ENCODE peak calls at places on chromosomes 2 and 18, in five cellular contexts. O, D, W, F and Z are unnamed samples.

GRCh38 chr2:108315408-108316193 is 26.9 kb downstream of the SULT1C2 start:
- DNase-seq in O (no peak), D (no peak), W (no peak), F (no peak), Z (no peak)

GRCh38 chr2:218807626-218808025 is 24.0 kb downstream of the PRKAG3 start:
- DNase-seq in O (no peak), D (no peak), W (no peak), F (peak), Z (no peak)

GRCh38 chr18:66749030-66749429 is 145.1 kb upstream of the CDH19 start:
- DNase-seq in O (no peak), D (no peak), W (no peak), F (no peak), Z (no peak)

GRCh38 chr2:174779361-174779928 is 15.2 kb upstream of the CHRNA1 start:
- DNase-seq in O (no peak), D (no peak), W (no peak), F (peak), Z (no peak)

GRCh38 chr2:127810156-127810636 is 775 bp downstream of the WDR33 start:
- DNase-seq in O (no peak), D (no peak), W (no peak), F (peak), Z (no peak)

GRCh38 chr2:199424160-199424559 is 33.6 kb downstream of the SATB2 start:
- DNase-seq in O (no peak), D (no peak), W (no peak), F (no peak), Z (no peak)

GRCh38 chr18:37396981-37397720 is 168.4 kb downstream of the CELF4 start:
- DNase-seq in O (no peak), D (no peak), W (no peak), F (peak), Z (no peak)

GRCh38 chr2:81389203-81389602 is 1084.7 kb upstream of the LRRTM1 start:
- DNase-seq in O (no peak), D (peak), W (no peak), F (no peak), Z (peak)

GRCh38 chr18:52280702-52281101 is 59.3 kb upstream of the DCC start:
- DNase-seq in O (no peak), D (no peak), W (no peak), F (no peak), Z (no peak)

GRCh38 chr2:179264238-179265081 is at the start of gene SESTD1:
- DNase-seq in O (no peak), D (peak), W (peak), F (peak), Z (peak)

GRCh38 chr2:127014630-127015029 is 92.3 kb downstream of the BIN1 start:
- DNase-seq in O (no peak), D (no peak), W (no peak), F (peak), Z (no peak)

GRCh38 chr18:7740815-7741214 is 173.7 kb downstream of the PTPRM start:
- DNase-seq in O (no peak), D (no peak), W (no peak), F (peak), Z (no peak)

GRCh38 chr18:27712066-27712465 is 464.9 kb downstream of the CDH2 start:
- DNase-seq in O (no peak), D (no peak), W (no peak), F (no peak), Z (no peak)

GRCh38 chr2:24566630-24567029 is 75.6 kb downstream of the NCOA1 start:
- DNase-seq in O (no peak), D (no peak), W (no peak), F (no peak), Z (no peak)

GRCh38 chr2:72770879-72771461 is 54.9 kb downstream of the EXOC6B start:
- DNase-seq in O (no peak), D (peak), W (peak), F (peak), Z (peak)

GRCh38 chr2:35846-36245 is 10.5 kb downstream of the FAM110C start:
- DNase-seq in O (no peak), D (no peak), W (no peak), F (no peak), Z (no peak)

GRCh38 chr2:95729556-95729955 is 137.8 kb downstream of the TRIM43 start:
- DNase-seq in O (no peak), D (no peak), W (no peak), F (no peak), Z (no peak)

GRCh38 chr2:208266641-208267335 is 733 bp downstream of the PIKFYVE start:
- DNase-seq in O (no peak), D (no peak), W (no peak), F (peak), Z (peak)

GRCh38 chr2:64608867-64609228 is 44.9 kb downstream of the SERTAD2 start:
- DNase-seq in O (no peak), D (no peak), W (peak), F (no peak), Z (no peak)

GRCh38 chr2:134410831-134411231 is 157.0 kb downstream of the MGAT5 start:
- DNase-seq in O (no peak), D (no peak), W (no peak), F (peak), Z (no peak)

GRCh38 chr2:202032841-202033316 is 776 bp upstream of the FZD7 start:
- DNase-seq in O (no peak), D (peak), W (peak), F (peak), Z (peak)

GRCh38 chr2:241561811-241562210 is 3.3 kb downstream of the BOK start:
- DNase-seq in O (no peak), D (peak), W (peak), F (peak), Z (no peak)

GRCh38 chr2:12890481-12890980 is 173.8 kb downstream of the TRIB2 start:
- DNase-seq in O (no peak), D (no peak), W (no peak), F (no peak), Z (no peak)

GRCh38 chr18:34738173-34738894 is 28.2 kb downstream of the DTNA start:
- DNase-seq in O (no peak), D (no peak), W (no peak), F (no peak), Z (no peak)

GRCh38 chr2:55408946-55409868 is 10.4 kb downstream of the CCDC88A start:
- DNase-seq in O (no peak), D (no peak), W (no peak), F (peak), Z (no peak)

GRCh38 chr18:10442551-10442971 is 11.9 kb upstream of the APCDD1 start:
- DNase-seq in O (no peak), D (no peak), W (no peak), F (no peak), Z (no peak)

GRCh38 chr2:16313235-16313980 is 352.2 kb downstream of the CYRIA start:
- DNase-seq in O (no peak), D (no peak), W (no peak), F (no peak), Z (no peak)

GRCh38 chr18:14943486-14943885 is 195.5 kb downstream of the ANKRD30B start:
- DNase-seq in O (no peak), D (no peak), W (no peak), F (no peak), Z (no peak)

GRCh38 chr2:185201063-185201462 is 537.5 kb upstream of the FSIP2 start:
- DNase-seq in O (no peak), D (no peak), W (no peak), F (no peak), Z (no peak)

GRCh38 chr2:239391286-239392071 is 9.3 kb downstream of the HDAC4 start:
- DNase-seq in O (no peak), D (no peak), W (peak), F (no peak), Z (no peak)

GRCh38 chr2:169118060-169118459 is 48.7 kb downstream of the DHRS9 start:
- DNase-seq in O (no peak), D (no peak), W (no peak), F (no peak), Z (peak)

GRCh38 chr2:232327089-232328037 is 51.2 kb upstream of the ALPP start:
- DNase-seq in O (no peak), D (peak), W (peak), F (peak), Z (peak)

GRCh38 chr2:208415255-208415654 is 8.7 kb downstream of the PTH2R start:
- DNase-seq in O (no peak), D (no peak), W (no peak), F (no peak), Z (no peak)

GRCh38 chr18:61261870-61262269 is 71.4 kb upstream of the CDH20 start:
- DNase-seq in O (no peak), D (no peak), W (no peak), F (no peak), Z (no peak)

GRCh38 chr18:13545514-13545913 is 180.8 kb downstream of the FAM210A start:
- DNase-seq in O (no peak), D (no peak), W (no peak), F (no peak), Z (no peak)

GRCh38 chr2:197309369-197310231 is 980 bp downstream of the ANKRD44 start:
- DNase-seq in O (no peak), D (no peak), W (peak), F (no peak), Z (peak)

GRCh38 chr2:105718846-105719432 is 25.8 kb upstream of the NCK2 start:
- DNase-seq in O (no peak), D (no peak), W (no peak), F (no peak), Z (no peak)

GRCh38 chr18:62881509-62882016 is 166.2 kb downstream of the PHLPP1 start:
- DNase-seq in O (no peak), D (no peak), W (no peak), F (peak), Z (peak)

GRCh38 chr2:149611100-149611820 is 23.7 kb upstream of the MMADHC start:
- DNase-seq in O (no peak), D (no peak), W (no peak), F (no peak), Z (no peak)

GRCh38 chr2:62573137-62573731 is 67.2 kb upstream of the TMEM17 start:
- DNase-seq in O (no peak), D (no peak), W (no peak), F (peak), Z (no peak)

GRCh38 chr2:62568983-62569837 is 63.2 kb upstream of the TMEM17 start:
- DNase-seq in O (no peak), D (no peak), W (no peak), F (peak), Z (no peak)

GRCh38 chr2:62568074-62568473 is 62.1 kb upstream of the TMEM17 start:
- DNase-seq in O (no peak), D (no peak), W (no peak), F (no peak), Z (no peak)

GRCh38 chr2:62569907-62570793 is 64.2 kb upstream of the TMEM17 start:
- DNase-seq in O (no peak), D (no peak), W (no peak), F (no peak), Z (no peak)

DNA sequence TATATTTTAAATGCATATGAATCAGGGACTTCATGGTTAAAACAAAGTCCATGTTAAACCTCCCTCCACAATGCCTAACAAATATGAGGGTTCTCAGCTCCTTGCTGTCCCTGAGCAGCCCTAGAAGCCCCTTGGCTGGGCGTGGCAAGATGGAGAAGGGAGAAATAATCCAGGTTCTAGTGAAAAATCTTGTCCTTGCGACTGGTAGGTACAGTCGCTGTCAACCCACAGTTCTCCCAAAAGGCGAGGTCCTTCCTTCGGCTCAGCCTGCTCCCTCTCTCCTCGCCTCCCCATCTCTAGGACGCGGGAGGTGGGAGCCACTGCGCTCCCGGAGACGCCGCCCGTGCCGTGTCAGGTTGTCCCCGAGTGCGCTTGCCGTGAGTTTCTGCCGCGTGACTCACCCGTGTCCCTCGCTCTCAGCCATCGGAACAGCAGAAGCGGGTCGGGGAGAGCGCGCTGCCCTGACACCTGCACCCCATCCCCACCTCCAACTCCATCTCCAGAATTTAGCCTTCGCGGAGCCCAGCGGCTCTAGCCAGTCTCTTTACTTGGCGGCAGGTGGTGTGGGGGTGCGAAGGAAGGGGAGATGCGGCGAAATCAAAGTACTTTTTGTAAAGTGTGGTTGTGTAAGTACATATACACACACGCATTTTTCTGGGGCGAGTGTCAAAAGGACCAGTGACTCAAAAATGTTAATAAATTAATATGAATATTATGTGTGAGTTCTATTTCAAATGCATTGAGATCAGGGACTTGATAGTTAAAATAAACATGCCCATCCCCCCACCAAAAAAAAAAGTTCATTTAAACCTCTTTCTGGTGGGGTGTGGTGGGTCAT is 65.1 kb upstream of the TMEM17 start:
- DNase-seq in O (no peak), D (no peak), W (peak), F (no peak), Z (no peak)
- TF ChIP-seq POLR2A in O (no peak), D (no peak), W (no peak), F (no peak), Z (no peak)

GRCh38 chr18:36066731-36067117 is 635 bp downstream of the RPRD1A start:
- DNase-seq in O (no peak), D (peak), W (no peak), F (peak), Z (no peak)

GRCh38 chr18:36066001-36066400 is 1.4 kb downstream of the RPRD1A start:
- DNase-seq in O (no peak), D (no peak), W (no peak), F (peak), Z (peak)

GRCh38 chr18:36064027-36064808 is 3.1 kb downstream of the RPRD1A start:
- DNase-seq in O (no peak), D (no peak), W (no peak), F (no peak), Z (peak)

GRCh38 chr18:36067118-36067957 is at the start of gene RPRD1A:
- DNase-seq in O (peak), D (peak), W (peak), F (peak), Z (peak)
- TF ChIP-seq POLR2A in O (peak), D (peak), W (peak), F (peak), Z (peak)

GRCh38 chr2:27442282-27442980 is at the start of gene KRTCAP3:
- DNase-seq in O (no peak), D (peak), W (no peak), F (no peak), Z (peak)
- TF ChIP-seq POLR2A in O (no peak), D (no peak), W (no peak), F (no peak), Z (no peak)

GRCh38 chr2:9166579-9167392 is 39.8 kb upstream of the ASAP2 start:
- DNase-seq in O (no peak), D (no peak), W (no peak), F (peak), Z (no peak)

GRCh38 chr2:9164112-9164608 is 42.5 kb upstream of the ASAP2 start:
- DNase-seq in O (no peak), D (no peak), W (no peak), F (no peak), Z (no peak)

GRCh38 chr2:9167718-9168657 is 38.6 kb upstream of the ASAP2 start:
- DNase-seq in O (no peak), D (no peak), W (no peak), F (no peak), Z (no peak)

GRCh38 chr2:9163306-9164111 is 43.1 kb upstream of the ASAP2 start:
- DNase-seq in O (no peak), D (no peak), W (no peak), F (peak), Z (no peak)

DNA sequence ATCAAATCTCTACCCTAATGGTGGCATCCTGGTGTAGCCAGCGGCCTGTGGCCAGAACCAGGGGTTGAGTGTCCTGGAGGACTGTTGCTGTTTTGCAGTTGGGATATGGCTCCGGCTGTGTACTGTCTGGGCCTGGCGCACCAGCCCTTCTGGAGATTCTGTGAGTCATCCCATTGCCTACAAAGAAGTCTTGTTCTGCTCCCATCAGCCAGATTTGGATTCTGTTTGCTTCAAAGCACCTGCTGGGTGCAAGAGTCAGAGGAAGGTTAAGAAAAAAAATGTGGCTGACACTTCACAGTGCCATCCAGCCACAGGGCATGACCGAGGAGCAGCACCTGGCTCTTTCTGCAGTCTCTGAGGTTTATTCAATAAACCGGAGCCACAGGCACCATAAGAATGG is 41.0 kb upstream of the ASAP2 start:
- DNase-seq in O (no peak), D (no peak), W (no peak), F (peak), Z (no peak)
- TF ChIP-seq POLR2A in O (no peak), D (no peak), W (no peak), F (no peak), Z (no peak)